ENCODE peak calls at places on chromosomes 3 and 15, in ten cellular contexts. One of them, this sample, is unnamed.

GRCh38 chr15:99010743-99011142 is 3.2 kb upstream of the PGPEP1L start:
- DNase-seq in esophagus squamous epithelium: no peak
- DNase-seq in sigmoid colon: no peak
- DNase-seq in GM12892: no peak
- DNase-seq in uterus: no peak
- DNase-seq in stomach: no peak
- DNase-seq in K562: no peak
- DNase-seq in body of pancreas: no peak
- DNase-seq in gastrocnemius medialis: no peak
- DNase-seq in A549: no peak
- DNase-seq in this sample: no peak

GRCh38 chr3:55605837-55606236 is 118.7 kb upstream of the WNT5A start:
- DNase-seq in sigmoid colon: no peak
- DNase-seq in A549: no peak
- DNase-seq in esophagus squamous epithelium: no peak
- DNase-seq in GM12892: no peak
- DNase-seq in stomach: no peak
- DNase-seq in gastrocnemius medialis: no peak
- DNase-seq in uterus: no peak
- DNase-seq in K562: no peak
- DNase-seq in body of pancreas: no peak
- DNase-seq in this sample: no peak

GRCh38 chr3:43866529-43867353 is 176.0 kb downstream of the ABHD5 start:
- DNase-seq in GM12892: no peak
- DNase-seq in K562: no peak
- DNase-seq in gastrocnemius medialis: no peak
- DNase-seq in uterus: no peak
- DNase-seq in esophagus squamous epithelium: no peak
- DNase-seq in A549: peak
- DNase-seq in stomach: no peak
- DNase-seq in sigmoid colon: no peak
- DNase-seq in body of pancreas: no peak
- DNase-seq in this sample: no peak

GRCh38 chr3:5733995-5734394 is 546.5 kb downstream of the EDEM1 start:
- DNase-seq in gastrocnemius medialis: no peak
- DNase-seq in K562: no peak
- DNase-seq in uterus: no peak
- DNase-seq in esophagus squamous epithelium: no peak
- DNase-seq in A549: no peak
- DNase-seq in stomach: no peak
- DNase-seq in sigmoid colon: no peak
- DNase-seq in GM12892: no peak
- DNase-seq in body of pancreas: no peak
- DNase-seq in this sample: no peak

GRCh38 chr3:114121996-114122709 is 56.7 kb downstream of the DRD3 start:
- DNase-seq in body of pancreas: peak
- DNase-seq in uterus: peak
- DNase-seq in esophagus squamous epithelium: no peak
- DNase-seq in stomach: no peak
- DNase-seq in K562: no peak
- DNase-seq in A549: no peak
- DNase-seq in gastrocnemius medialis: no peak
- DNase-seq in GM12892: no peak
- DNase-seq in sigmoid colon: no peak
- DNase-seq in this sample: no peak

GRCh38 chr3:165529451-165529850 is 307.8 kb downstream of the BCHE start:
- DNase-seq in stomach: no peak
- DNase-seq in sigmoid colon: no peak
- DNase-seq in esophagus squamous epithelium: no peak
- DNase-seq in gastrocnemius medialis: no peak
- DNase-seq in K562: no peak
- DNase-seq in uterus: no peak
- DNase-seq in A549: no peak
- DNase-seq in body of pancreas: no peak
- DNase-seq in GM12892: no peak
- DNase-seq in this sample: no peak

GRCh38 chr3:140242818-140243276 is 307.9 kb downstream of the CLSTN2 start:
- DNase-seq in uterus: no peak
- DNase-seq in A549: no peak
- DNase-seq in gastrocnemius medialis: peak
- DNase-seq in K562: no peak
- DNase-seq in body of pancreas: peak
- DNase-seq in GM12892: no peak
- DNase-seq in esophagus squamous epithelium: no peak
- DNase-seq in sigmoid colon: no peak
- DNase-seq in stomach: no peak
- DNase-seq in this sample: no peak

GRCh38 chr3:50652709-50653108 is 22.0 kb upstream of the DOCK3 start:
- DNase-seq in esophagus squamous epithelium: no peak
- DNase-seq in body of pancreas: peak
- DNase-seq in sigmoid colon: no peak
- DNase-seq in GM12892: no peak
- DNase-seq in K562: peak
- DNase-seq in A549: peak
- DNase-seq in gastrocnemius medialis: peak
- DNase-seq in stomach: peak
- DNase-seq in uterus: no peak
- DNase-seq in this sample: peak

DNA sequence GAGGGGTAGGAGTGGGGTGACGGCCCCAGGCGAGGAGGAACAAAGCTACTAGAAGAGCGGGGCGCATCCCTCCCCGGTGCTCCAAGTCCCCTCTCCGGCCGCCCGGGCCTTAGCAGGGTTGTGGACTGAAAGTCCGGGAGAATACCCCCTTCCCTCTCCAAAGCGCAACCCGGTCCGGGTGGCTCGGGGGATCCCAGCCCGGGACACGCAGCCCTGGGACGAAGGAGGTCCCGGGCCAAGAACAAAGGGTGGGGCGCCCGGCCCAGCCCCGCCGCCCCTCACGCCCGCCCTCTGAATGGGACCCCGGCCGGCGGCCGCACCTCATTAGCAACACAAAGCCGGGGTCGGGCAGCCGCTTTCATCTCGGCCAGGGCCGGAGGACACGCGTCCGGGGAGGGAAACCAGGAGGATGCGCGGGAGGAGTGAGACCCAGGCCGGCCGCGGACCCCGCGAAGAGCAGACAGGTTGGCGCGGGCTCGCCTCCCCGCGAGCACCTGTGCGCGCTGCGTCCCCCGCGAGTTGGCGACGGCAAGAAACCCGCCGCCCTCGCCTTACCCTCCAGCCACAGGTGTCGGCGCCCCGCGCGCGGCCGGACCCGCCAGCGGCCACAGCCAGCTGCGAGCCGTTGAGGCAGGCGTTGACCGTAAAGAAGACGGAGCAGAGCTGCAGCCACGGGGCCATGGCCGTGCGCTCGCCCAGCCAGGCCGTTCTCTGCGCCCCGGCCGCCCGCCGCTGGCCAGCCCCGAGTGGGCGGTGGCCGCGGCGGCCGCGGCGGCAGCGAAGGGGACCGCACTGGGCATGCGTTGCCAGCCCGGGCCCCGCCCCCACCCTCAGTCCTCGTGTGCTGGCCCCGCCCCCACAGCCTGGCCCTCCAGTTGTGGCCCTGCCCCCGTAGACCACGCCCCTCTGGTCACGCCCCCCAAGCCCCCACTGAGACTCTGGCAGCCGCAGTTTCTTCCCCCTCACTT is at the start of gene IL17RD:
- DNase-seq in sigmoid colon: peak
- DNase-seq in body of pancreas: peak
- DNase-seq in gastrocnemius medialis: peak
- DNase-seq in GM12892: peak
- DNase-seq in esophagus squamous epithelium: no peak
- DNase-seq in K562: peak
- DNase-seq in stomach: peak
- DNase-seq in uterus: peak
- DNase-seq in A549: peak
- DNase-seq in this sample: peak
- TF ChIP-seq POLR2A in sigmoid colon: peak
- TF ChIP-seq POLR2A in body of pancreas: peak
- TF ChIP-seq POLR2A in gastrocnemius medialis: peak
- TF ChIP-seq POLR2A in GM12892: no peak
- TF ChIP-seq POLR2A in esophagus squamous epithelium: no peak
- TF ChIP-seq POLR2A in K562: no peak
- TF ChIP-seq POLR2A in stomach: no peak
- TF ChIP-seq POLR2A in uterus: peak
- TF ChIP-seq POLR2A in A549: peak
- TF ChIP-seq POLR2A in this sample: no peak

GRCh38 chr15:48681274-48681840 is 35.8 kb upstream of the FBN1 start:
- DNase-seq in uterus: no peak
- DNase-seq in body of pancreas: no peak
- DNase-seq in esophagus squamous epithelium: no peak
- DNase-seq in sigmoid colon: no peak
- DNase-seq in K562: no peak
- DNase-seq in gastrocnemius medialis: no peak
- DNase-seq in stomach: no peak
- DNase-seq in GM12892: no peak
- DNase-seq in A549: no peak
- DNase-seq in this sample: no peak
- TF ChIP-seq POLR2A in uterus: no peak
- TF ChIP-seq POLR2A in body of pancreas: no peak
- TF ChIP-seq POLR2A in esophagus squamous epithelium: no peak
- TF ChIP-seq POLR2A in sigmoid colon: no peak
- TF ChIP-seq POLR2A in K562: no peak
- TF ChIP-seq POLR2A in gastrocnemius medialis: no peak
- TF ChIP-seq POLR2A in stomach: no peak
- TF ChIP-seq POLR2A in GM12892: no peak
- TF ChIP-seq POLR2A in A549: no peak
- TF ChIP-seq POLR2A in this sample: no peak

DNA sequence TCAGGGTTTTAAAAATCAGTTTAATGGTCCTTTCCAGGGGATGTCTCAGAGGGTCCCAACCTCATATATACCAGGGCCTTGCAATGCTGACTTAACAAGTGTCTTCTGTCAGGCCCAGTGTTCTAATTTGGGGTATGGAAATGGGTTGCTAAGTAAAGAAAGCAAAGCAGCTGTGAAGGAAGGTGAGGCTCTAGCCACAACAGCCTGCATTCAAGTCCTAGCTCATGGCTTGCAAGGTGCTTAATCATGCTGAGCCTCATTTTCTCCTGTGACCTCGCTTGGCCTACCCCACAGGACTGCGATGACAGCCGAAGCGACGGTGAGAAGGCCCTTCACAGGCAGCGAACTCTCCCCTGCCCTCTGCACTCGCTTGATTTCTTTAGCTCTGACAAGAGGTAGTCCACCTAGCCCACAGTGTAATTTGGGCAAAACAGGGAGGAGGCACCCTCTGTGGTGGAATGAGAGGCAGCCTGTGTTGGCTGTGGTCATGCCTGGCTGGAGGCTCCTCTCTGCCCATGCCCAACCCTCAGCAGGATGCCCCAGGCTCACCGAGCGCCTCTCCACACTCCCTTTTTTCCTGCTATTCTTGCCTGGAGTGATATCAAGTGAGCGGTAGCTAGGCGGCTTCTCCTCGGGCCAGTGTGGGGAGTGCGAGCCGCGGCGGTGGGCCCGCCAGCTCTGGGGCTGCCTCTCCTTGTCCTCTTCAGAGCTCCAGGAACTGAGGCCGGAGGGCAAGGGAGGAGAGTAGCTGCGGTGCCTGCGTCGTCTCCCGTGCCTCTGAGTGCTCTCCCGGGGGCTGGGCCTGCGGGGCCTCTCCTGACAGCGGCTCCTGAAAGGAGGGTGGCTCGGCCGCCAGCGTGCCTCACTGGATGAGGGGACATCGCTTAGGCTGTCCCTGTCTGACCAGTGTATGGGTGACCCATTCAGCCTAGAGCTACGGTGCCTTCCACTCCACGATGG is 29.2 kb downstream of the ILDR1 start:
- DNase-seq in sigmoid colon: no peak
- DNase-seq in uterus: no peak
- DNase-seq in stomach: no peak
- DNase-seq in K562: no peak
- DNase-seq in gastrocnemius medialis: no peak
- DNase-seq in A549: no peak
- DNase-seq in GM12892: peak
- DNase-seq in body of pancreas: no peak
- DNase-seq in esophagus squamous epithelium: no peak
- DNase-seq in this sample: no peak
- TF ChIP-seq POLR2A in sigmoid colon: no peak
- TF ChIP-seq POLR2A in uterus: no peak
- TF ChIP-seq POLR2A in stomach: no peak
- TF ChIP-seq POLR2A in K562: no peak
- TF ChIP-seq POLR2A in gastrocnemius medialis: no peak
- TF ChIP-seq POLR2A in A549: no peak
- TF ChIP-seq POLR2A in GM12892: no peak
- TF ChIP-seq POLR2A in body of pancreas: no peak
- TF ChIP-seq POLR2A in esophagus squamous epithelium: no peak
- TF ChIP-seq POLR2A in this sample: no peak

GRCh38 chr3:187062526-187063177 is 76.6 kb downstream of the RPL39L start:
- DNase-seq in gastrocnemius medialis: no peak
- DNase-seq in GM12892: no peak
- DNase-seq in A549: peak
- DNase-seq in K562: no peak
- DNase-seq in esophagus squamous epithelium: no peak
- DNase-seq in stomach: no peak
- DNase-seq in sigmoid colon: no peak
- DNase-seq in uterus: no peak
- DNase-seq in body of pancreas: peak
- DNase-seq in this sample: no peak

GRCh38 chr3:187061748-187062147 is 77.5 kb downstream of the RPL39L start:
- DNase-seq in uterus: no peak
- DNase-seq in A549: no peak
- DNase-seq in GM12892: no peak
- DNase-seq in gastrocnemius medialis: no peak
- DNase-seq in stomach: no peak
- DNase-seq in body of pancreas: no peak
- DNase-seq in K562: no peak
- DNase-seq in esophagus squamous epithelium: no peak
- DNase-seq in sigmoid colon: no peak
- DNase-seq in this sample: no peak

GRCh38 chr3:187066228-187066995 is 72.9 kb downstream of the RPL39L start:
- DNase-seq in esophagus squamous epithelium: no peak
- DNase-seq in GM12892: no peak
- DNase-seq in K562: peak
- DNase-seq in gastrocnemius medialis: peak
- DNase-seq in body of pancreas: no peak
- DNase-seq in A549: peak
- DNase-seq in uterus: no peak
- DNase-seq in stomach: no peak
- DNase-seq in sigmoid colon: no peak
- DNase-seq in this sample: peak

GRCh38 chr3:187063286-187064081 is 75.8 kb downstream of the RPL39L start:
- DNase-seq in esophagus squamous epithelium: no peak
- DNase-seq in gastrocnemius medialis: no peak
- DNase-seq in GM12892: no peak
- DNase-seq in stomach: no peak
- DNase-seq in sigmoid colon: no peak
- DNase-seq in K562: no peak
- DNase-seq in uterus: no peak
- DNase-seq in body of pancreas: peak
- DNase-seq in A549: peak
- DNase-seq in this sample: no peak

DNA sequence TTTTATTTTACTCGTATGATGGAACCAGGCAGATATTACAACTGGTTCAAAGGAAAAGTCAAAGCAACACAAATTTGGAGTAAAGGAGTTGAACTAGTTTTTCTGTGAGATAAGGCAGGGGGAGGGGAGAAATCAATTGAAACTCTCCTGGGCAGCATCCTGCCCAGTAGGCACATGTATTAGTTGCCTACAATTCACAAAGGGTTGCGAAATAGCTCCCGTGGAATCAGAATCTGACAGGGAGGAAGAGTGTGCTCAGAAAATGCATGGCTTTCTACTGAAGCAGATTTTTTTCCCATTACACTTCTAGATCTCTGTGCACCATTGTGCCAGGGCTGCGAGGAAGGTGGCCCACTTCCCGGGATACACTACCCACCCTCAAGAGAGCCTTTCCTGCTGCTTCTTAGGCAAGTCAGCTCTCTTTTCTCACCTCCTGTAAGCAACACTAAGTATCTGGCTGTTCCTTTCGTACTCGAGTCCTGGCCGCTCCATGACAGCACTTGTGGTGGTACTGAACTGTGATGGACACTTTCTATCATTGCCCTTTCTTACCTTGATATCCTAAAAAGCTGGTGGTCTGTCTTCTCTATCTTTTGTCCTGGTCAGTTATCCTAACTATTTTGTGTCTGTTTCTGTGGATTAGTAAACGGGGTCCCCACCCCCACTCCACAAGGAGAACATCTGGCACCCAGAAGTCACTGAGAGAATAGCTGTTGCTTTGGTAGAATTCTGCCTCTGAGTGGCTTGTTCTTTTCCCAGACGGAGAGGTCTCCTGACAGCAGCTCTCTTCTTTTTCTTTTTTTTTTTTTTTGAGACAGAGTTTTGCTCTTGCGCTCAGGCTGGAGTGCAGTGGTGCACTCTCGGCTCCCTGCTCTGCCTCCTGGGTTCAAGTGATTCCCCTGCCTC is 74.8 kb downstream of the RPL39L start:
- DNase-seq in body of pancreas: peak
- DNase-seq in uterus: no peak
- DNase-seq in GM12892: no peak
- DNase-seq in esophagus squamous epithelium: no peak
- DNase-seq in gastrocnemius medialis: no peak
- DNase-seq in K562: no peak
- DNase-seq in A549: no peak
- DNase-seq in sigmoid colon: no peak
- DNase-seq in stomach: no peak
- DNase-seq in this sample: peak
- TF ChIP-seq POLR2A in body of pancreas: no peak
- TF ChIP-seq POLR2A in uterus: no peak
- TF ChIP-seq POLR2A in GM12892: peak
- TF ChIP-seq POLR2A in esophagus squamous epithelium: no peak
- TF ChIP-seq POLR2A in gastrocnemius medialis: no peak
- TF ChIP-seq POLR2A in K562: no peak
- TF ChIP-seq POLR2A in A549: no peak
- TF ChIP-seq POLR2A in sigmoid colon: no peak
- TF ChIP-seq POLR2A in stomach: no peak
- TF ChIP-seq POLR2A in this sample: no peak